ENCODE peak calls at places on chromosomes 6 and 20, in nine cellular contexts. N is H54; H is lung microvascular endothelial cell; A is A549; Z is HuH-7.5; J is MG63; I is activated CD4-positive, alpha-beta T cell treated with anti-CD3 and anti-CD28 coated beads, Interleukin-2, amount 50 U/mL, for 1 hour; L is putamen; V is left ventricle myocardium inferior. S is an unnamed sample.

GRCh38 chr6:21479140-21479539 is 114.4 kb upstream of the SOX4 start:
- DNase-seq in N (no peak), H (no peak), A (no peak), Z (no peak), J (peak), I (no peak), L (no peak), V (no peak), S (peak)

GRCh38 chr20:63750807-63751470 is 11.4 kb downstream of the SLC2A4RG start:
- DNase-seq in N (no peak), H (no peak), A (no peak), Z (no peak), J (no peak), I (peak), L (no peak), V (no peak), S (no peak)

GRCh38 chr20:18279231-18279630 is 9.1 kb upstream of the ZNF133 start:
- DNase-seq in N (no peak), H (no peak), A (no peak), Z (no peak), J (no peak), I (no peak), L (no peak), V (no peak), S (no peak)

GRCh38 chr20:17825251-17825691 is 125.5 kb downstream of the BANF2 start:
- DNase-seq in N (no peak), H (peak), A (no peak), Z (no peak), J (no peak), I (no peak), L (no peak), V (no peak), S (no peak)

GRCh38 chr6:72374172-72374571 is 247.7 kb upstream of the KCNQ5 start:
- DNase-seq in N (no peak), H (no peak), A (no peak), Z (no peak), J (no peak), I (no peak), L (no peak), V (no peak), S (no peak)

GRCh38 chr20:47274449-47275108 is 81.9 kb downstream of the ZMYND8 start:
- DNase-seq in N (peak), H (peak), A (peak), Z (peak), J (peak), I (no peak), L (no peak), V (no peak), S (peak)

GRCh38 chr6:27547157-27548075 is 74.5 kb upstream of the ZNF184 start:
- DNase-seq in N (no peak), H (peak), A (peak), Z (no peak), J (peak), I (no peak), L (no peak), V (no peak), S (no peak)

GRCh38 chr20:10259166-10259565 is 40.5 kb downstream of the SNAP25 start:
- DNase-seq in N (no peak), H (no peak), A (no peak), Z (no peak), J (no peak), I (no peak), L (no peak), V (no peak), S (no peak)

GRCh38 chr20:47785321-47785899 is at the start of gene SULF2:
- DNase-seq in N (no peak), H (peak), A (no peak), Z (peak), J (no peak), I (no peak), L (no peak), V (peak), S (no peak)

GRCh38 chr20:60903325-60903958 is 348.6 kb upstream of the CDH4 start:
- DNase-seq in N (no peak), H (no peak), A (no peak), Z (no peak), J (no peak), I (no peak), L (no peak), V (no peak), S (no peak)

GRCh38 chr6:166683477-166683876 is 56.4 kb upstream of the RPS6KA2 start:
- DNase-seq in N (no peak), H (peak), A (no peak), Z (no peak), J (no peak), I (no peak), L (no peak), V (no peak), S (peak)

GRCh38 chr6:90219168-90219985 is 77.3 kb downstream of the BACH2 start:
- DNase-seq in N (no peak), H (peak), A (no peak), Z (no peak), J (peak), I (no peak), L (peak), V (no peak), S (no peak)

GRCh38 chr6:16514249-16514648 is 247.0 kb downstream of the ATXN1 start:
- DNase-seq in N (peak), H (peak), A (peak), Z (no peak), J (peak), I (peak), L (peak), V (no peak), S (no peak)

GRCh38 chr6:162119349-162119748 is 608.2 kb downstream of the PRKN start:
- DNase-seq in N (no peak), H (no peak), A (no peak), Z (no peak), J (peak), I (no peak), L (peak), V (peak), S (no peak)

GRCh38 chr6:163667372-163668060 is 253.0 kb downstream of the QKI start:
- DNase-seq in N (no peak), H (no peak), A (no peak), Z (no peak), J (no peak), I (no peak), L (peak), V (no peak), S (no peak)

GRCh38 chr6:142744836-142745235 is 200.1 kb downstream of the HIVEP2 start:
- DNase-seq in N (no peak), H (no peak), A (no peak), Z (no peak), J (no peak), I (no peak), L (no peak), V (no peak), S (no peak)

GRCh38 chr6:161116554-161117328 is 125.2 kb downstream of the MAP3K4 start:
- DNase-seq in N (no peak), H (no peak), A (no peak), Z (no peak), J (no peak), I (no peak), L (no peak), V (no peak), S (no peak)

GRCh38 chr6:22248513-22249308 is 48.1 kb downstream of the PRL start:
- DNase-seq in N (no peak), H (peak), A (peak), Z (peak), J (peak), I (no peak), L (no peak), V (no peak), S (peak)

GRCh38 chr6:46189726-46190125 is 18.9 kb upstream of the ENPP5 start:
- DNase-seq in N (no peak), H (no peak), A (no peak), Z (no peak), J (no peak), I (no peak), L (no peak), V (no peak), S (no peak)

GRCh38 chr6:17865798-17866725 is 121.4 kb downstream of the KIF13A start:
- DNase-seq in N (peak), H (peak), A (peak), Z (no peak), J (peak), I (no peak), L (peak), V (peak), S (peak)

GRCh38 chr6:47135772-47136171 is 93.6 kb upstream of the ADGRF1 start:
- DNase-seq in N (peak), H (peak), A (peak), Z (no peak), J (no peak), I (no peak), L (no peak), V (no peak), S (peak)

GRCh38 chr20:43798591-43799149 is 71.9 kb upstream of the GTSF1L start:
- DNase-seq in N (no peak), H (no peak), A (no peak), Z (no peak), J (no peak), I (no peak), L (no peak), V (no peak), S (no peak)

GRCh38 chr20:60761056-60761455 is 491.0 kb upstream of the CDH4 start:
- DNase-seq in N (no peak), H (no peak), A (no peak), Z (no peak), J (no peak), I (no peak), L (no peak), V (no peak), S (no peak)

GRCh38 chr20:36399147-36399968 is 93.2 kb downstream of the DLGAP4 start:
- DNase-seq in N (peak), H (peak), A (peak), Z (peak), J (peak), I (peak), L (peak), V (no peak), S (peak)

GRCh38 chr6:42230320-42231034 is 12.8 kb upstream of the MRPS10 start:
- DNase-seq in N (no peak), H (peak), A (no peak), Z (peak), J (no peak), I (no peak), L (no peak), V (no peak), S (no peak)

GRCh38 chr20:37651932-37652331 is 41.9 kb upstream of the CTNNBL1 start:
- DNase-seq in N (no peak), H (peak), A (peak), Z (peak), J (peak), I (no peak), L (no peak), V (peak), S (no peak)

GRCh38 chr6:7170117-7170732 is 62.5 kb downstream of the RREB1 start:
- DNase-seq in N (no peak), H (no peak), A (no peak), Z (no peak), J (no peak), I (no peak), L (no peak), V (no peak), S (no peak)

GRCh38 chr6:10434235-10434634 is 19.4 kb upstream of the TFAP2A start:
- DNase-seq in N (no peak), H (no peak), A (no peak), Z (no peak), J (no peak), I (no peak), L (no peak), V (no peak), S (no peak)

GRCh38 chr6:18045507-18045906 is 58.1 kb upstream of the KIF13A start:
- DNase-seq in N (no peak), H (no peak), A (no peak), Z (no peak), J (no peak), I (no peak), L (no peak), V (no peak), S (no peak)

GRCh38 chr6:12324096-12324495 is 33.9 kb downstream of the EDN1 start:
- DNase-seq in N (peak), H (peak), A (peak), Z (peak), J (peak), I (no peak), L (no peak), V (no peak), S (peak)

GRCh38 chr20:44851545-44851944 is 34.0 kb upstream of the YWHAB start:
- DNase-seq in N (no peak), H (no peak), A (no peak), Z (no peak), J (no peak), I (no peak), L (no peak), V (no peak), S (no peak)

S was measured in pulmonary artery endothelial cell.